ENCODE peak calls at places on chromosomes 7 and 10, in four cellular contexts. F is fibroblast of the aortic adventitia, V is H9, N is endothelial cell. Q is an unnamed sample.

GRCh38 chr10:86349474-86349873 is 17.1 kb downstream of the GRID1 start:
- DNase-seq in V (peak; percentile 87), N (peak; percentile 69), F (no peak), Q (peak; percentile 59)

GRCh38 chr10:112804036-112804435 is 146.0 kb upstream of the TCF7L2 start:
- DNase-seq in F (no peak), N (peak; percentile 22), V (peak; percentile 39), Q (no peak)

GRCh38 chr7:95304990-95305389 is 19.3 kb downstream of the PON1 start:
- DNase-seq in F (no peak), V (no peak), N (no peak), Q (no peak)

GRCh38 chr10:59851864-59852263 is 54.5 kb downstream of the CCDC6 start:
- DNase-seq in V (no peak), N (no peak), F (no peak), Q (no peak)

GRCh38 chr7:96236198-96237039 is 85.5 kb downstream of the SLC25A13 start:
- DNase-seq in F (peak; percentile 88), N (no peak), V (no peak), Q (no peak)

GRCh38 chr7:2171855-2172254 is 60.9 kb downstream of the MAD1L1 start:
- DNase-seq in F (no peak), N (no peak), V (no peak), Q (no peak)

GRCh38 chr10:123666318-123667291 is at the start of gene GPR26:
- DNase-seq in F (no peak), V (peak; percentile 78), N (peak; percentile 62), Q (peak; percentile 41)

GRCh38 chr7:7918736-7919448 is 49.7 kb upstream of the GLCCI1 start:
- DNase-seq in V (no peak), F (no peak), N (no peak), Q (no peak)

GRCh38 chr10:58820386-58820785 is 307.7 kb downstream of the BICC1 start:
- DNase-seq in V (no peak), N (no peak), F (no peak), Q (no peak)

GRCh38 chr7:112360681-112361080 is 89.6 kb upstream of the IFRD1 start:
- DNase-seq in V (no peak), F (no peak), N (no peak), Q (no peak)

GRCh38 chr7:79453558-79454324 is at the start of gene MAGI2:
- DNase-seq in F (peak; percentile 88), V (peak; percentile 66), N (peak; percentile 67), Q (peak; percentile 70)

GRCh38 chr10:24360286-24361127 is 151.6 kb downstream of the KIAA1217 start:
- DNase-seq in V (peak; percentile 58), F (peak; percentile 83), N (peak; percentile 70), Q (peak; percentile 79)

GRCh38 chr7:134943785-134944400 is 42.4 kb upstream of the AGBL3 start:
- DNase-seq in V (no peak), N (no peak), F (peak; percentile 48), Q (no peak)

GRCh38 chr7:17274551-17275245 is 23.8 kb upstream of the AHR start:
- DNase-seq in F (peak; percentile 39), N (no peak), V (no peak), Q (no peak)

GRCh38 chr10:110074298-110074697 is 66.5 kb downstream of the ADD3 start:
- DNase-seq in F (peak; percentile 79), V (no peak), N (no peak), Q (no peak)

GRCh38 chr7:145016068-145016467 is 180.2 kb upstream of the TPK1 start:
- DNase-seq in N (no peak), F (no peak), V (peak; percentile 34), Q (no peak)
- TF ChIP-seq CTCF in N (no peak), F (no peak), V (peak; percentile 64), Q (no peak)

GRCh38 chr7:157238087-157238486 is 98.7 kb upstream of the DNAJB6 start:
- DNase-seq in F (no peak), N (no peak), V (peak; percentile 59), Q (no peak)
- TF ChIP-seq CTCF in F (peak; percentile 4), N (no peak), V (peak; percentile 67), Q (no peak)

GRCh38 chr7:559396-559705 is 39.7 kb upstream of the PDGFA start:
- DNase-seq in V (no peak), F (no peak), N (no peak), Q (no peak)
- TF ChIP-seq CTCF in V (no peak), F (no peak), N (no peak), Q (no peak)

GRCh38 chr10:3684891-3685290 is 100.1 kb downstream of the KLF6 start:
- DNase-seq in N (no peak), F (no peak), V (no peak), Q (no peak)

GRCh38 chr10:3683560-3683959 is 101.4 kb downstream of the KLF6 start:
- DNase-seq in F (no peak), N (no peak), V (no peak), Q (no peak)

GRCh38 chr10:3680186-3680585 is 104.8 kb downstream of the KLF6 start:
- DNase-seq in V (no peak), N (no peak), F (no peak), Q (no peak)

GRCh38 chr10:3681642-3682554 is 103.1 kb downstream of the KLF6 start:
- DNase-seq in V (no peak), N (no peak), F (no peak), Q (peak; percentile 57)

DNA sequence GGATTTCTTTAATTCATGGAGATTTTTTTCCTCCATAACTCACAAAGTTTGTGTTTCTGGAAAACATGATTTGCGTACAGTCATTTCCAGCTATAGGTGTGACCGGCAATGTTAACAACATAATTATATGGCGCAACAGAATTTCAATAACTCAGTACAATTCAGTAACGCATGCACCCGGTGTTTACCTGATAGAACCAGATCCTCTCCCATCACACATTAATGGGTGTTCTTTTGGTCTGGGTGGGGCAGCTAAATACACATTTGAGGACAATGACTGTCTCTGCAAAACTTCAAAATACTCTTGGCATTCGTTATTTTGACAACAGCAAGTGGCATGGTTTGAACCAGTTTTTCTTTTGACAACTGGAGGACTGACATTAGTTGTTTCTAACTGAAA is 102.3 kb downstream of the KLF6 start:
- DNase-seq in V (no peak), N (no peak), F (no peak), Q (no peak)
- TF ChIP-seq CTCF in V (no peak), N (no peak), F (no peak), Q (no peak)

GRCh38 chr10:99630439-99630838 is 10.2 kb upstream of the SLC25A28 start:
- DNase-seq in F (peak; percentile 83), V (no peak), N (peak; percentile 33), Q (no peak)
- TF ChIP-seq CTCF in F (peak; percentile 63), V (no peak), N (no peak), Q (no peak)

Q was measured in glutamatergic neuron.